ENCODE peak calls at places on chromosome 17, in six cellular contexts. G is K562; S is ascending aorta; F is CD8-positive, alpha-beta T cell; Q is thoracic aorta; C is OCI-LY7. J is an unnamed sample.
A peak's percentile ranks its signal among the peaks of the same experiment; 100 is the strongest.

GRCh38 chr17:1275962-1276736 is 3.3 kb upstream of the TRARG1 start:
- DNase-seq in G (peak; percentile 60), S (no peak), F (peak; percentile 49), Q (no peak), C (peak; percentile 69), J (peak; percentile 74)

GRCh38 chr17:40099627-40100418 is 566 bp downstream of the NR1D1 start:
- DNase-seq in G (no peak), S (no peak), F (no peak), Q (no peak), C (no peak), J (no peak)

GRCh38 chr17:14201595-14201994 is 35.1 kb downstream of the CDRT15 start:
- DNase-seq in G (no peak), S (no peak), F (peak; percentile 47), Q (no peak), C (no peak), J (no peak)

GRCh38 chr17:42748202-42748905 is 3.5 kb upstream of the EZH1 start:
- DNase-seq in G (no peak), S (no peak), F (no peak), Q (no peak), C (no peak), J (no peak)

GRCh38 chr17:65559483-65559801 is 2.0 kb downstream of the AXIN2 start:
- DNase-seq in G (no peak), S (no peak), F (no peak), Q (no peak), C (no peak), J (no peak)

GRCh38 chr17:2400877-2401425 is at the start of gene MNT:
- DNase-seq in G (peak; percentile 89), S (peak; percentile 85), F (peak; percentile 89), Q (peak; percentile 76), C (peak; percentile 95), J (peak; percentile 95)

GRCh38 chr17:62919388-62919787 is 46.6 kb upstream of the TANC2 start:
- DNase-seq in G (peak; percentile 72), S (no peak), F (no peak), Q (no peak), C (no peak), J (no peak)

GRCh38 chr17:56431736-56432135 is 161.8 kb upstream of the NOG start:
- DNase-seq in G (no peak), S (no peak), F (no peak), Q (no peak), C (no peak), J (no peak)

GRCh38 chr17:20965492-20965891 is 77.3 kb downstream of the USP22 start:
- DNase-seq in G (no peak), S (no peak), F (no peak), Q (no peak), C (no peak), J (no peak)

GRCh38 chr17:8855477-8856204 is 11.8 kb downstream of the PIK3R6 start:
- DNase-seq in G (no peak), S (no peak), F (no peak), Q (no peak), C (no peak), J (no peak)

GRCh38 chr17:50884354-50885311 is 18.5 kb upstream of the TOB1 start:
- DNase-seq in G (peak; percentile 59), S (no peak), F (no peak), Q (no peak), C (no peak), J (peak; percentile 35)

GRCh38 chr17:51006601-51007000 is 114.1 kb downstream of the SPAG9 start:
- DNase-seq in G (no peak), S (no peak), F (no peak), Q (no peak), C (no peak), J (no peak)

GRCh38 chr17:6793748-6794493 is 17.9 kb downstream of the FBXO39 start:
- DNase-seq in G (no peak), S (no peak), F (no peak), Q (no peak), C (no peak), J (no peak)

GRCh38 chr17:8532021-8532420 is 96.3 kb downstream of the NDEL1 start:
- DNase-seq in G (peak; percentile 88), S (no peak), F (no peak), Q (no peak), C (no peak), J (no peak)

GRCh38 chr17:38579934-38580333 is 25.8 kb downstream of the SRCIN1 start:
- DNase-seq in G (peak; percentile 77), S (no peak), F (no peak), Q (no peak), C (no peak), J (peak; percentile 80)

GRCh38 chr17:62703269-62703775 is 75.9 kb downstream of the MRC2 start:
- DNase-seq in G (no peak), S (peak; percentile 29), F (no peak), Q (no peak), C (no peak), J (peak; percentile 30)

GRCh38 chr17:40791808-40792436 is 7.8 kb downstream of the KRT28 start:
- DNase-seq in G (peak; percentile 15), S (no peak), F (no peak), Q (no peak), C (no peak), J (no peak)

GRCh38 chr17:19306160-19307111 is 56.1 kb downstream of the B9D1 start:
- DNase-seq in G (no peak), S (no peak), F (peak; percentile 7), Q (no peak), C (peak; percentile 98), J (no peak)

GRCh38 chr17:9862949-9863348 is 37.2 kb downstream of the GLP2R start:
- DNase-seq in G (no peak), S (no peak), F (no peak), Q (no peak), C (no peak), J (no peak)

GRCh38 chr17:72446525-72447250 is 325.9 kb downstream of the SOX9 start:
- DNase-seq in G (no peak), S (no peak), F (no peak), Q (no peak), C (no peak), J (no peak)

DNA sequence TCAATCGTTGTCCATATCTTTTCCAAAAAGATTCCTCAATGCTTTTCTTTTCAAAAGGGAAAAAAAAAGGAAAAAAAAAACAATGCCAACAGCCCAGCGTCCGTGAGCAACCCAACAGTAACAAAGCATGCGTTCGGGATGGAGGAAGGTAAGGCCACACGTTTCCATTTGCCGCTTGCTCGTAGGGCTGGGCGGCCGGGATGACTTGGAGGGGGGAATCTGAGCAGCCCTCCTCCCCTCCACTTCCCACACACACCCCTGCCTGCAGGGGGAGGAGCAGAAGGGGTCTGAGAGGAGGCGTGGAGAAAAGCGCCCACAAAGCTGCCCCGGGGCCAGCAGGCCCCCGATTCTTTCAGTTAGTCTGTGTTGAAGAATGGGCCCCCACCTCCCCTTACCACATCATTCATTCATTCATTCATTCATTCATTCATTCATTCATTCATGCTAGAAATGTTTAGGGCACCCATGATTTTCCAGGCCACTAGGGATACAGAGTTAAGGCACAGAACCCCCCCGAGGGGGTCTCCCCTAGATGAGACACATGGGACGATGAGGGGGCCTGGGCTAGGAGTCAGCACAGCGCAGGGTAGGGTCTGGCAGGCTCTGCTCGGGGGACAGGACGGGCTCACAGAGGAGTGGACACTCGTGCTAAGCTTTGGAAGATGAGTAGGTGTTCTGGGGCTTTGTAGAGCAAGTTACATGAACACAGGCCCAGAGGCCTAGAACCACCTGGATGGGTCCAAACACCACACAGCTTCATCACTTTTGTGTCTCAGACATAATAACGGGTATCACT is 10.9 kb upstream of the TBX2 start:
- DNase-seq in G (no peak), S (no peak), F (no peak), Q (no peak), C (no peak), J (no peak)
- TF ChIP-seq CTCF in G (no peak), S (no peak), F (no peak), Q (no peak), C (no peak), J (no peak)

DNA sequence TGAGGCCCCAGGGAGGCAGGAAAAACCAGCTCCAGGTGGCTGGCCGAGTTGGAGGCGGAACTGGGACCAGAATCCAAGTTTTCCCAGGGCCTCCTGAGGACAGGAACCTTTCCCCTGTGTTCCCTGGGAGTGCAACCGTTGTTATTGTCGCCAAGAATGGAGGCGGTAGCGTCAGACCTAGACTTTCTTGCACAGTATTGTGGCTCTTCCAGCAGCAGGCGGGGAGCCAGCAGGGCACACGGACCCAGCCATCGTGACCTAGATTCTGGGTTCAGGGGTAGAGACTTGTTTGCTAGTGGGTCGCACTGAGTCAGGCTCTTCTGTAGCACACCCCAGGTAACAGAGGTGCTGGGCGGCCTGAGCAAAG is 667 bp upstream of the KIF19 start:
- DNase-seq in G (no peak), S (no peak), F (no peak), Q (no peak), C (no peak), J (no peak)
- H3K4me1 ChIP-seq in G (no peaks in the 10 kb centered on the region), S (no peaks in the 10 kb centered on the region), F (peaks cover 19% of the 10 kb centered on the region), Q (no peaks in the 10 kb centered on the region), C (no peaks in the 10 kb centered on the region), J (peaks cover 16% of the 10 kb centered on the region)

DNA sequence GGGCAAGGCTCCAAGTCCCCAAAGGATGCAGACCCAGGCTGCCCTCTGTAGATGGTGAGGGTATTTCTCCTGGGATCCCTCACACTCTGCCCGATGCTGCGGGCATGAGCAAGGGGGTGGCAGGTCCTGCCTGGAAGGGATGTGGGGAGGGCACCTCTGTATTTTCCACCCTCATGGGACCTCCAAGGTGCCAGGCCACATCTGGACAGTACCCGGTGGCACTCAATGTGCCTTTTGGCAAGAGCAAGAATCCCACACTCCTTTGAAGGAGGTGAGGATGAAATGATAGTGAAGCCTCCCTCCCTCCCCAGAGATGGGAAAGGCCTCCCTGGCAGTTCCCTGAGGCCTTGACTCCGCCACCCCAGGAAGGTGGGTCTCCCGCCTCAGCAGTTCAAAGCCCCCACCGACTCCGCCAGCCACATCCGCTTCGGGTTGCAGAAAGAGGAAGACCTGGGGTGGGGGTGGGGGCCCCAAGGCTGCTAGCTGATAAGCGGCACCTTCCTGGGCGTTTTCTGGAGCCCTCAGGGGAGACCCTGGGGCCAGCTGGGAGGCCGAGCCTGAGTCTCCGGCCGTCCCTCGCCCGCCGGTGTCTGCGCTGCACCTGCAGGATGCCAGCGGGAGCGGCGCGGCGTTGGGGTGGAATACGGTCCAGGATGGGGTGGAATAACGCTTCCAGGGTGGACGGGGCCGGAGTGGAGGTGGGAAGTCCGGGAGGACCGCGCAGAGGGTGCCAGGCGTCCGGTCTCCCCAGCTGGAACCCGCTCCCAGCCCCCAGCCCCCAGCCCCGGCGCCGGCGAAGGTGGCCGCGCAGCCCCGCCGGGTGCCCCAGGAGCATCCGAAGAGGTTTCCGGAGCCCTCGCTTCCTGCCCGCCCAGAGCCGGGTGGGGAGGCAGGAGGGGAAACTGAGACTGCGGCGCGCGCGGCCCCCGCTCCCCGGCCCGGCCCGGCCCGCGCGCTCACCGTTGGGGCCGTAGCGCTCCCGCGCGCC is 729 bp downstream of the ATP2A3 start:
- DNase-seq in G (peak; percentile 58), S (no peak), F (peak; percentile 31), Q (no peak), C (peak; percentile 95), J (no peak)
- TF ChIP-seq CTCF in G (no peak), S (no peak), F (no peak), Q (peak; percentile 8), C (no peak), J (no peak)

GRCh38 chr17:59830007-59830630 is 62.6 kb downstream of the TUBD1 start:
- DNase-seq in G (no peak), S (no peak), F (no peak), Q (no peak), C (no peak), J (no peak)
- H3K4me1 ChIP-seq in G (peaks cover 66% of the 10 kb centered on the region), S (peaks cover 50% of the 10 kb centered on the region), F (peaks cover 18% of the 10 kb centered on the region), Q (peaks cover 48% of the 10 kb centered on the region), C (peaks cover 85% of the 10 kb centered on the region), J (peaks cover 18% of the 10 kb centered on the region)

GRCh38 chr17:30299000-30299399 is 7.3 kb upstream of the BLMH start:
- DNase-seq in G (no peak), S (no peak), F (no peak), Q (no peak), C (peak; percentile 11), J (no peak)
- TF ChIP-seq CTCF in G (peak; percentile 44), S (no peak), F (no peak), Q (no peak), C (peak; percentile 74), J (no peak)